ENCODE peak calls at places on chromosome 19, in seven cellular contexts. R is aorta; T is activated naive CD4-positive, alpha-beta T cell treated with Interleukin-2 at 50 U/mL for 16 hours; X is WTC11; D is Calu3; Q is activated CD4-positive, alpha-beta T cell treated with anti-CD3 and anti-CD28 coated beads, Interleukin-2, amount 50 U/mL, for 4 hours; E is AG09319. K is an unnamed sample.

GRCh38 chr19:35292986-35293732 is 1.2 kb downstream of the MAG start:
- DNase-seq in R (no peak), T (no peak), X (no peak), D (no peak), Q (no peak), E (no peak), K (no peak)

GRCh38 chr19:45615795-45616708 is 14.0 kb upstream of the GPR4 start:
- DNase-seq in R (peak; percentile 94), T (peak; percentile 79), X (peak; percentile 99), D (peak; percentile 82), Q (peak; percentile 65), E (no peak), K (no peak)

GRCh38 chr19:48740705-48741030 is 258 bp upstream of the RASIP1 start:
- DNase-seq in R (no peak), T (no peak), X (no peak), D (no peak), Q (no peak), E (no peak), K (no peak)

GRCh38 chr19:54426291-54426918 is 11.1 kb downstream of the TTYH1 start:
- DNase-seq in R (peak; percentile 57), T (no peak), X (no peak), D (peak; percentile 41), Q (no peak), E (no peak), K (no peak)

GRCh38 chr19:48554385-48555091 is 2.6 kb downstream of the SULT2B1 start:
- DNase-seq in R (no peak), T (no peak), X (peak; percentile 76), D (no peak), Q (no peak), E (no peak), K (no peak)

GRCh38 chr19:3121821-3122511 is 13.9 kb upstream of the GNA15 start:
- DNase-seq in R (no peak), T (no peak), X (no peak), D (no peak), Q (no peak), E (no peak), K (no peak)

GRCh38 chr19:37654118-37654517 is 1.1 kb downstream of the ZFP30 start:
- DNase-seq in R (no peak), T (no peak), X (no peak), D (no peak), Q (no peak), E (no peak), K (no peak)

GRCh38 chr19:41920878-41921277 is 7.4 kb downstream of the ERFL start:
- DNase-seq in R (no peak), T (no peak), X (no peak), D (no peak), Q (no peak), E (no peak), K (no peak)

GRCh38 chr19:42301646-42302204 is at the start of gene PRR19:
- DNase-seq in R (no peak), T (no peak), X (no peak), D (no peak), Q (no peak), E (no peak), K (no peak)

GRCh38 chr19:7550987-7551761 is 15.7 kb downstream of the PNPLA6 start:
- DNase-seq in R (peak; percentile 84), T (no peak), X (peak; percentile 95), D (no peak), Q (no peak), E (no peak), K (no peak)

GRCh38 chr19:10320602-10321416 is 5.0 kb upstream of the FDX2 start:
- DNase-seq in R (no peak), T (no peak), X (no peak), D (no peak), Q (no peak), E (no peak), K (no peak)

GRCh38 chr19:3350014-3350663 is 16.2 kb upstream of the NFIC start:
- DNase-seq in R (no peak), T (no peak), X (no peak), D (no peak), Q (no peak), E (no peak), K (no peak)

GRCh38 chr19:18879579-18880373 is 16.2 kb downstream of the CERS1 start:
- DNase-seq in R (no peak), T (peak; percentile 21), X (peak; percentile 85), D (peak; percentile 34), Q (no peak), E (no peak), K (no peak)

GRCh38 chr19:39212377-39212742 is 8.3 kb upstream of the SYCN start:
- DNase-seq in R (no peak), T (peak; percentile 59), X (peak; percentile 81), D (peak; percentile 64), Q (peak; percentile 46), E (no peak), K (no peak)

GRCh38 chr19:38707512-38708114 is 36.7 kb downstream of the CAPN12 start:
- DNase-seq in R (no peak), T (no peak), X (no peak), D (peak; percentile 89), Q (no peak), E (no peak), K (no peak)

K was measured in BJ.